ENCODE peak calls at places on chromosomes 11 and 22, in eight cellular contexts. One of them, this sample, is unnamed. For H3K9me3, the result is how much of the 10 kb centered on the place peaks cover.

GRCh38 chr22:20437253-20438065 is at the start of gene SCARF2:
- DNase-seq in A549: no peak
- DNase-seq in mesenchymal stem cell: peak
- DNase-seq in esophagus muscularis mucosa: no peak
- DNase-seq in iPS DF 6.9: no peak
- DNase-seq in colonic mucosa: no peak
- DNase-seq in endothelial cell of umbilical vein: peak
- DNase-seq in mucosa of descending colon: peak
- DNase-seq in this sample: peak

GRCh38 chr22:35634981-35635540 is 13.2 kb upstream of the APOL6 start:
- DNase-seq in esophagus muscularis mucosa: no peak
- DNase-seq in endothelial cell of umbilical vein: no peak
- DNase-seq in colonic mucosa: no peak
- DNase-seq in mesenchymal stem cell: no peak
- DNase-seq in mucosa of descending colon: no peak
- DNase-seq in A549: no peak
- DNase-seq in iPS DF 6.9: no peak
- DNase-seq in this sample: no peak

GRCh38 chr11:58058276-58059010 is 27.7 kb downstream of the OR6Q1 start:
- DNase-seq in esophagus muscularis mucosa: peak
- DNase-seq in colonic mucosa: peak
- DNase-seq in iPS DF 6.9: no peak
- DNase-seq in endothelial cell of umbilical vein: peak
- DNase-seq in A549: no peak
- DNase-seq in mucosa of descending colon: peak
- DNase-seq in mesenchymal stem cell: no peak
- DNase-seq in this sample: peak

GRCh38 chr11:72369786-72370185 is 64.5 kb downstream of the CLPB start:
- DNase-seq in esophagus muscularis mucosa: no peak
- DNase-seq in endothelial cell of umbilical vein: peak
- DNase-seq in mesenchymal stem cell: peak
- DNase-seq in iPS DF 6.9: no peak
- DNase-seq in colonic mucosa: no peak
- DNase-seq in mucosa of descending colon: no peak
- DNase-seq in A549: no peak
- DNase-seq in this sample: no peak

GRCh38 chr11:16607675-16608644 is 130.5 kb upstream of the C11orf58 start:
- DNase-seq in esophagus muscularis mucosa: no peak
- DNase-seq in colonic mucosa: peak
- DNase-seq in iPS DF 6.9: no peak
- DNase-seq in mesenchymal stem cell: peak
- DNase-seq in mucosa of descending colon: peak
- DNase-seq in A549: no peak
- DNase-seq in endothelial cell of umbilical vein: peak
- DNase-seq in this sample: peak

GRCh38 chr22:23179381-23180294 is 671 bp upstream of the BCR start:
- DNase-seq in colonic mucosa: peak
- DNase-seq in mucosa of descending colon: no peak
- DNase-seq in endothelial cell of umbilical vein: peak
- DNase-seq in mesenchymal stem cell: no peak
- DNase-seq in A549: no peak
- DNase-seq in iPS DF 6.9: no peak
- DNase-seq in esophagus muscularis mucosa: no peak
- DNase-seq in this sample: no peak

GRCh38 chr11:121106812-121107211 is 5.8 kb downstream of the TECTA start:
- DNase-seq in esophagus muscularis mucosa: no peak
- DNase-seq in endothelial cell of umbilical vein: no peak
- DNase-seq in iPS DF 6.9: no peak
- DNase-seq in mesenchymal stem cell: no peak
- DNase-seq in colonic mucosa: no peak
- DNase-seq in mucosa of descending colon: no peak
- DNase-seq in A549: no peak
- DNase-seq in this sample: no peak

GRCh38 chr22:33476716-33477115 is 418.5 kb upstream of the SYN3 start:
- DNase-seq in iPS DF 6.9: no peak
- DNase-seq in endothelial cell of umbilical vein: no peak
- DNase-seq in mesenchymal stem cell: peak
- DNase-seq in colonic mucosa: no peak
- DNase-seq in esophagus muscularis mucosa: no peak
- DNase-seq in mucosa of descending colon: no peak
- DNase-seq in A549: peak
- DNase-seq in this sample: peak

GRCh38 chr22:44112191-44112590 is 68.5 kb upstream of the PARVG start:
- DNase-seq in mesenchymal stem cell: no peak
- DNase-seq in endothelial cell of umbilical vein: no peak
- DNase-seq in mucosa of descending colon: no peak
- DNase-seq in iPS DF 6.9: no peak
- DNase-seq in colonic mucosa: no peak
- DNase-seq in A549: no peak
- DNase-seq in esophagus muscularis mucosa: no peak
- DNase-seq in this sample: no peak

GRCh38 chr11:79348976-79349682 is 91.7 kb downstream of the TENM4 start:
- DNase-seq in iPS DF 6.9: no peak
- DNase-seq in mesenchymal stem cell: no peak
- DNase-seq in colonic mucosa: no peak
- DNase-seq in mucosa of descending colon: no peak
- DNase-seq in esophagus muscularis mucosa: no peak
- DNase-seq in endothelial cell of umbilical vein: no peak
- DNase-seq in A549: no peak
- DNase-seq in this sample: no peak

GRCh38 chr11:6345356-6345755 is 25.1 kb upstream of the CAVIN3 start:
- DNase-seq in endothelial cell of umbilical vein: no peak
- DNase-seq in iPS DF 6.9: no peak
- DNase-seq in esophagus muscularis mucosa: no peak
- DNase-seq in A549: no peak
- DNase-seq in mucosa of descending colon: no peak
- DNase-seq in colonic mucosa: no peak
- DNase-seq in mesenchymal stem cell: no peak
- DNase-seq in this sample: no peak

GRCh38 chr11:1655168-1656060 is 25.8 kb downstream of the KRTAP5-5 start:
- DNase-seq in colonic mucosa: no peak
- DNase-seq in iPS DF 6.9: no peak
- DNase-seq in endothelial cell of umbilical vein: no peak
- DNase-seq in mesenchymal stem cell: no peak
- DNase-seq in A549: no peak
- DNase-seq in esophagus muscularis mucosa: no peak
- DNase-seq in mucosa of descending colon: no peak
- DNase-seq in this sample: no peak

GRCh38 chr22:37892566-37893338 is 13.3 kb upstream of the MICALL1 start:
- DNase-seq in endothelial cell of umbilical vein: no peak
- DNase-seq in iPS DF 6.9: no peak
- DNase-seq in esophagus muscularis mucosa: no peak
- DNase-seq in A549: no peak
- DNase-seq in colonic mucosa: no peak
- DNase-seq in mucosa of descending colon: no peak
- DNase-seq in mesenchymal stem cell: no peak
- DNase-seq in this sample: peak

GRCh38 chr11:130371004-130371590 is 56.4 kb upstream of the ZBTB44 start:
- DNase-seq in mesenchymal stem cell: no peak
- DNase-seq in esophagus muscularis mucosa: peak
- DNase-seq in colonic mucosa: no peak
- DNase-seq in iPS DF 6.9: no peak
- DNase-seq in endothelial cell of umbilical vein: no peak
- DNase-seq in mucosa of descending colon: no peak
- DNase-seq in A549: no peak
- DNase-seq in this sample: no peak

DNA sequence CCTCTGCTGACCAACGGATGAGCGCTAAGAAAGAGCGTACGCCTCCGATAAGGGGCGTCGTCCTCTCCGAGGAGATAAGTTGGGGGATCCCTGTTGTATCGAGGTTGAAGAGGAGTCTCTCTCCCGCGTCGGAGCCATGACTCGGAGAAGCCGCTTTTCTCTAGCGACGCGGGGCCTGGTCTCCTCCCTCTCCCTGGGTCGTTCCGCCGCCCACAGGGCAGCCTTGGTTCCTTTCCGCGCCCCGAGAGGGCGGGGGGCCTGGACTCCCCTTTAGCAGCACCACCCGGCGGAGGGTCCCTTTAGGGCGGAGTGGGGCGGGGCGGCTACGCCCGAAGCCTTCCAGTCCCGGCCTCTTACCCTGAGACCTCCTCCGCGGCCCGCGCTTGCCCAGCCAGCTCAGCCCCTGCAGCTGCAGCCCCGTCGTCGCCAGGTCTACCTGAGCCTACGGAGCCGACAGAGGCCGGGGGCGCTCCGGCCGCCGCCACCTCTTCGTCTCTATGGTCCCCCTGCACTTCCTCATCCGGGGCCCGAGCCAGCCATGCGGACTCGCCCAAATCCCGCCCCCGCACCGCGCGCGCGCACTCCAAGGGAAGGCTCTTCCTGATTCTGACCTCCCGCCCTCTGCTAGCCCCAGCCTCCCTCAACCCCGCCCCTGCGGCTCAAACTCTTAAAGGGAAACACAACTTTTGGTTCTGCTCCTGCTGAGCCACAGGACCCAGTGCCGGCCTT is at the start of gene PRR14L:
- DNase-seq in A549: peak
- DNase-seq in mesenchymal stem cell: peak
- DNase-seq in iPS DF 6.9: peak
- DNase-seq in endothelial cell of umbilical vein: peak
- DNase-seq in esophagus muscularis mucosa: peak
- DNase-seq in mucosa of descending colon: peak
- DNase-seq in colonic mucosa: peak
- DNase-seq in this sample: peak
- H3K4me3 ChIP-seq in A549: peak
- H3K4me3 ChIP-seq in mesenchymal stem cell: peak
- H3K4me3 ChIP-seq in iPS DF 6.9: peak
- H3K4me3 ChIP-seq in endothelial cell of umbilical vein: peak
- H3K4me3 ChIP-seq in esophagus muscularis mucosa: peak
- H3K4me3 ChIP-seq in mucosa of descending colon: peak
- H3K4me3 ChIP-seq in colonic mucosa: peak
- H3K4me3 ChIP-seq in this sample: peak

GRCh38 chr22:16963189-16963945 is 44.7 kb downstream of the GAB4 start:
- DNase-seq in esophagus muscularis mucosa: peak
- DNase-seq in mucosa of descending colon: no peak
- DNase-seq in endothelial cell of umbilical vein: no peak
- DNase-seq in iPS DF 6.9: no peak
- DNase-seq in A549: no peak
- DNase-seq in mesenchymal stem cell: no peak
- DNase-seq in colonic mucosa: no peak
- DNase-seq in this sample: no peak

GRCh38 chr22:16961477-16962186 is 46.4 kb downstream of the GAB4 start:
- DNase-seq in mesenchymal stem cell: no peak
- DNase-seq in esophagus muscularis mucosa: peak
- DNase-seq in colonic mucosa: no peak
- DNase-seq in endothelial cell of umbilical vein: no peak
- DNase-seq in A549: no peak
- DNase-seq in iPS DF 6.9: no peak
- DNase-seq in mucosa of descending colon: no peak
- DNase-seq in this sample: no peak

GRCh38 chr22:16960884-16961249 is 47.2 kb downstream of the GAB4 start:
- DNase-seq in mesenchymal stem cell: no peak
- DNase-seq in iPS DF 6.9: no peak
- DNase-seq in endothelial cell of umbilical vein: no peak
- DNase-seq in esophagus muscularis mucosa: peak
- DNase-seq in A549: no peak
- DNase-seq in mucosa of descending colon: no peak
- DNase-seq in colonic mucosa: no peak
- DNase-seq in this sample: no peak

GRCh38 chr22:16964366-16964765 is 43.7 kb downstream of the GAB4 start:
- DNase-seq in A549: no peak
- DNase-seq in esophagus muscularis mucosa: no peak
- DNase-seq in iPS DF 6.9: no peak
- DNase-seq in mucosa of descending colon: no peak
- DNase-seq in mesenchymal stem cell: no peak
- DNase-seq in endothelial cell of umbilical vein: no peak
- DNase-seq in colonic mucosa: no peak
- DNase-seq in this sample: no peak

DNA sequence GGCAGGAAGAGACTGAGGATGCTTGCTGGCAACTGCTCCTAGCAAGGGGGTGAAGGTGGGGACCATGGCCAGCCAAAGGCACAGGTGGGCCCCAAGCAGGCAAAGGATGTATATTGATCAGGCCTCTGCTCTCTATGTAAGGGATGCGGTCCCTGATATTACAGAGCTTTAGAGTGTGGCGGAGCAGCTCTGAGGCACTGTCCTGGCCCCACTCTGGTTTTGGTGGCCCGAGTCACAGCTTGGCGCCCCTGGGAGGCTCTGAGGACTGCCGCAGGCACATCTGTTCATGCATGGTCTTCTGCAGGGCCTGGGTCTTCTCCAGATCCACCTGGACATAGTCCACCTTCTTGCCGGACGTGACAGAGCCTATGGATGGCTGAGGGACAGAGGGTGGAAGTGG is 45.5 kb downstream of the GAB4 start:
- DNase-seq in iPS DF 6.9: no peak
- DNase-seq in endothelial cell of umbilical vein: no peak
- DNase-seq in mesenchymal stem cell: no peak
- DNase-seq in esophagus muscularis mucosa: peak
- DNase-seq in A549: no peak
- DNase-seq in colonic mucosa: no peak
- DNase-seq in mucosa of descending colon: no peak
- DNase-seq in this sample: no peak
- H3K9me3 ChIP-seq in iPS DF 6.9: under half
- H3K9me3 ChIP-seq in endothelial cell of umbilical vein: under half
- H3K9me3 ChIP-seq in mesenchymal stem cell: under half
- H3K9me3 ChIP-seq in esophagus muscularis mucosa: under half
- H3K9me3 ChIP-seq in A549: under half
- H3K9me3 ChIP-seq in colonic mucosa: under half
- H3K9me3 ChIP-seq in mucosa of descending colon: under half
- H3K9me3 ChIP-seq in this sample: under half

DNA sequence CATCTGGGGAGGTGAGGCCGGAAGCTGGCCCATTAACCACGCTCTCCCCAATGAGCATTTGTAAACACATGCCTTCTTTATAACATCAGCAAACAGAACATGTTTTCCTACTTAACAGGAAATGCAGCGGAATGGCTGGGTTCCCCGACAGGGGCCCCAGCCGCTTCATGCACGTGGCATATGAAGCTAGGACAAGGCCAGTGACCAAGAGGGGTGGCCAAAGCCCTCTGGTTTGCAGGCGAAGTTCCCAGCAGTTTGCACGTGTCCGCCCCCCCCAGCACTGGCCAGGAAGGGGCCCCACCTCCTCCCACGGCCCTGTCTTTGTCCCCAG is 38.7 kb upstream of the LINC01488 start:
- DNase-seq in mucosa of descending colon: peak
- DNase-seq in mesenchymal stem cell: peak
- DNase-seq in colonic mucosa: peak
- DNase-seq in endothelial cell of umbilical vein: no peak
- DNase-seq in iPS DF 6.9: no peak
- DNase-seq in A549: no peak
- DNase-seq in esophagus muscularis mucosa: no peak
- DNase-seq in this sample: no peak
- H3K4me3 ChIP-seq in mucosa of descending colon: no peak
- H3K4me3 ChIP-seq in mesenchymal stem cell: peak
- H3K4me3 ChIP-seq in colonic mucosa: no peak
- H3K4me3 ChIP-seq in endothelial cell of umbilical vein: no peak
- H3K4me3 ChIP-seq in iPS DF 6.9: no peak
- H3K4me3 ChIP-seq in A549: no peak
- H3K4me3 ChIP-seq in esophagus muscularis mucosa: peak
- H3K4me3 ChIP-seq in this sample: no peak

DNA sequence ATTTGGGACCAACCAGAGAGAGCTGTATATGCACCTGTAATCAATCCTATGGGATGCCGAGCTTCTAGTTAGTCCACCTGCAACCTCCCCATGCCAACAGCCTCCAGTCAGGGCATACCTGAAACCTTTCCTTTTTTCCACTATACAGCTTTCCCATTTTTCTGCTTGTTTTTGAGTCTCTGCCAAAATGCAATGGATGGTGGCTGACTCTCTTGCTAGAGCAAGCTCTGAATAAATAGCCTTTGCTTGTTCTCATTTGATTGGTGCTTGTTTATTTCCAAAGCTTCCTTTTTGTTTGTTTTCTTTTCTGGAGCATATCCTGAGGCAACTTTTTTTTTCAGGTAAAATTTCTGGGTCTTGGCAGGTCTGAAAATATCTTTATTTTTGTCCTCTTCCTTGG is 58.0 kb upstream of the PLET1 start:
- DNase-seq in esophagus muscularis mucosa: no peak
- DNase-seq in colonic mucosa: no peak
- DNase-seq in mucosa of descending colon: no peak
- DNase-seq in endothelial cell of umbilical vein: no peak
- DNase-seq in A549: no peak
- DNase-seq in mesenchymal stem cell: no peak
- DNase-seq in iPS DF 6.9: no peak
- DNase-seq in this sample: no peak
- H3K9me3 ChIP-seq in esophagus muscularis mucosa: under half
- H3K9me3 ChIP-seq in colonic mucosa: under half
- H3K9me3 ChIP-seq in mucosa of descending colon: under half
- H3K9me3 ChIP-seq in endothelial cell of umbilical vein: under half
- H3K9me3 ChIP-seq in A549: under half
- H3K9me3 ChIP-seq in mesenchymal stem cell: under half
- H3K9me3 ChIP-seq in iPS DF 6.9: under half
- H3K9me3 ChIP-seq in this sample: under half

This sample was measured in MG63.